ENCODE peak calls at places on chromosomes 1 and 21, in nine cellular contexts. H is KBM-7; Z is aorta; C is CD4-positive, alpha-beta memory T cell; R is ovary; X is activated CD8-positive, alpha-beta T cell treated with anti-CD3 and anti-CD28 coated beads, Interleukin-2, amount 10 ng/mL, durations not matched to agents 7 days and 5 days; O is germinal center; J is activated effector memory CD4-positive, alpha-beta T cell treated with anti-CD3 and anti-CD28 coated beads, Interleukin-2, amount 50 U/mL, for 16 hours; Y is T-helper 17 cell. G is an unnamed sample.

GRCh38 chr1:9225411-9225785 is 9.2 kb upstream of the H6PD start:
- DNase-seq in H (no peak), Z (no peak), C (no peak), R (no peak), X (no peak), O (no peak), J (no peak), Y (no peak), G (no peak)

GRCh38 chr21:33543505-33544129 is 779 bp downstream of the SON start:
- DNase-seq in H (peak; percentile 69), Z (peak; percentile 92), C (no peak), R (peak; percentile 82), X (peak; percentile 72), O (no peak), J (peak; percentile 91), Y (no peak), G (peak; percentile 81)

GRCh38 chr1:227299688-227300087 is 18.6 kb downstream of the CDC42BPA start:
- DNase-seq in H (no peak), Z (no peak), C (no peak), R (no peak), X (no peak), O (no peak), J (no peak), Y (no peak), G (no peak)

GRCh38 chr1:66617362-66617761 is 83.4 kb downstream of the SGIP1 start:
- DNase-seq in H (no peak), Z (no peak), C (no peak), R (no peak), X (no peak), O (no peak), J (no peak), Y (no peak), G (no peak)

GRCh38 chr1:215543191-215543606 is 23.9 kb upstream of the KCTD3 start:
- DNase-seq in H (peak; percentile 80), Z (no peak), C (no peak), R (no peak), X (no peak), O (no peak), J (no peak), Y (no peak), G (no peak)

GRCh38 chr1:17549384-17549783 is 9.9 kb downstream of the ARHGEF10L start:
- DNase-seq in H (no peak), Z (no peak), C (no peak), R (no peak), X (no peak), O (no peak), J (no peak), Y (no peak), G (no peak)

GRCh38 chr1:78047631-78048030 is 1.9 kb downstream of the GIPC2 start:
- DNase-seq in H (no peak), Z (no peak), C (no peak), R (no peak), X (no peak), O (no peak), J (no peak), Y (no peak), G (no peak)

GRCh38 chr1:220573836-220574235 is 45.9 kb downstream of the MARK1 start:
- DNase-seq in H (no peak), Z (no peak), C (no peak), R (no peak), X (no peak), O (no peak), J (no peak), Y (no peak), G (no peak)

GRCh38 chr1:91735266-91735845 is 150.6 kb downstream of the TGFBR3 start:
- DNase-seq in H (no peak), Z (no peak), C (no peak), R (no peak), X (no peak), O (no peak), J (no peak), Y (no peak), G (no peak)

GRCh38 chr1:205232122-205232820 is 4.5 kb downstream of the TMCC2 start:
- DNase-seq in H (no peak), Z (no peak), C (no peak), R (no peak), X (no peak), O (no peak), J (no peak), Y (no peak), G (no peak)

GRCh38 chr1:190436615-190437014 is 41.0 kb downstream of the BRINP3 start:
- DNase-seq in H (peak; percentile 9), Z (no peak), C (no peak), R (no peak), X (no peak), O (no peak), J (no peak), Y (no peak), G (no peak)

GRCh38 chr21:41774467-41775151 is 7.8 kb upstream of the RIPK4 start:
- DNase-seq in H (no peak), Z (peak; percentile 3), C (no peak), R (no peak), X (no peak), O (no peak), J (no peak), Y (no peak), G (no peak)

GRCh38 chr1:1911390-1912041 is 3.5 kb upstream of the CALML6 start:
- DNase-seq in H (no peak), Z (no peak), C (no peak), R (peak; percentile 38), X (no peak), O (no peak), J (no peak), Y (no peak), G (peak; percentile 59)

GRCh38 chr21:26909972-26910371 is 56.9 kb downstream of the ADAMTS5 start:
- DNase-seq in H (no peak), Z (no peak), C (no peak), R (no peak), X (no peak), O (no peak), J (no peak), Y (no peak), G (no peak)

GRCh38 chr1:30527511-30528140 is 195.8 kb downstream of the MATN1 start:
- DNase-seq in H (no peak), Z (peak; percentile 73), C (no peak), R (peak; percentile 17), X (no peak), O (no peak), J (peak; percentile 41), Y (no peak), G (no peak)

GRCh38 chr1:151945725-151946365 is 36.5 kb upstream of the THEM4 start:
- DNase-seq in H (peak; percentile 82), Z (peak; percentile 90), C (peak; percentile 87), R (peak; percentile 76), X (peak; percentile 82), O (peak; percentile 77), J (peak; percentile 94), Y (peak; percentile 78), G (peak; percentile 95)

GRCh38 chr1:236030572-236030971 is 34.3 kb downstream of the NID1 start:
- DNase-seq in H (no peak), Z (no peak), C (no peak), R (no peak), X (no peak), O (no peak), J (no peak), Y (no peak), G (no peak)

GRCh38 chr21:14541840-14542495 is 4.1 kb downstream of the SAMSN1 start:
- DNase-seq in H (peak; percentile 85), Z (no peak), C (peak; percentile 45), R (no peak), X (no peak), O (no peak), J (peak; percentile 75), Y (no peak), G (no peak)

G was measured in sigmoid colon.